ENCODE peak calls at places on chromosomes 2 and 18, in five cellular contexts. One of them, this sample, is unnamed.

GRCh38 chr2:189142893-189143759 is 36.4 kb downstream of the COL5A2 start:
- DNase-seq in IMR-90: peak; percentile 36
- DNase-seq in A549: peak; percentile 80
- DNase-seq in HepG2: peak; percentile 76
- DNase-seq in GM12878: peak; percentile 16
- DNase-seq in this sample: peak; percentile 51

GRCh38 chr18:22813648-22814328 is 119.3 kb upstream of the RBBP8 start:
- DNase-seq in IMR-90: peak; percentile 65
- DNase-seq in A549: peak; percentile 33
- DNase-seq in HepG2: peak; percentile 21
- DNase-seq in GM12878: no peak
- DNase-seq in this sample: peak; percentile 58

GRCh38 chr18:48139427-48140347 is 209.2 kb upstream of the SMAD2 start:
- DNase-seq in IMR-90: no peak
- DNase-seq in A549: no peak
- DNase-seq in HepG2: no peak
- DNase-seq in GM12878: no peak
- DNase-seq in this sample: no peak

GRCh38 chr2:107197601-107198000 is 311.6 kb upstream of the ST6GAL2 start:
- DNase-seq in IMR-90: no peak
- DNase-seq in A549: peak; percentile 19
- DNase-seq in HepG2: no peak
- DNase-seq in GM12878: no peak
- DNase-seq in this sample: no peak

GRCh38 chr2:14626873-14627272 is 5.6 kb upstream of the LRATD1 start:
- DNase-seq in IMR-90: no peak
- DNase-seq in A549: no peak
- DNase-seq in HepG2: no peak
- DNase-seq in GM12878: no peak
- DNase-seq in this sample: no peak

GRCh38 chr2:210502997-210503621 is 26.6 kb upstream of the LANCL1 start:
- DNase-seq in IMR-90: peak; percentile 49
- DNase-seq in A549: peak; percentile 64
- DNase-seq in HepG2: peak; percentile 47
- DNase-seq in GM12878: no peak
- DNase-seq in this sample: peak; percentile 57

GRCh38 chr2:240933048-240933965 is 27.2 kb downstream of the CROCC2 start:
- DNase-seq in IMR-90: no peak
- DNase-seq in A549: no peak
- DNase-seq in HepG2: no peak
- DNase-seq in GM12878: no peak
- DNase-seq in this sample: no peak

GRCh38 chr18:45851196-45851925 is 25.9 kb downstream of the SIGLEC15 start:
- DNase-seq in IMR-90: no peak
- DNase-seq in A549: no peak
- DNase-seq in HepG2: no peak
- DNase-seq in GM12878: no peak
- DNase-seq in this sample: no peak

GRCh38 chr2:216292886-216293291 is 79.4 kb downstream of the MARCHF4 start:
- DNase-seq in IMR-90: no peak
- DNase-seq in A549: no peak
- DNase-seq in HepG2: no peak
- DNase-seq in GM12878: no peak
- DNase-seq in this sample: no peak

GRCh38 chr2:98799375-98800329 is 68.7 kb upstream of the MGAT4A start:
- DNase-seq in IMR-90: no peak
- DNase-seq in A549: no peak
- DNase-seq in HepG2: peak; percentile 66
- DNase-seq in GM12878: no peak
- DNase-seq in this sample: no peak

GRCh38 chr2:69729266-69729665 is 12.7 kb upstream of the ANXA4 start:
- DNase-seq in IMR-90: no peak
- DNase-seq in A549: no peak
- DNase-seq in HepG2: no peak
- DNase-seq in GM12878: no peak
- DNase-seq in this sample: no peak

GRCh38 chr2:151827564-151828142 is 568 bp downstream of the ARL5A start:
- DNase-seq in IMR-90: peak; percentile 16
- DNase-seq in A549: peak; percentile 17
- DNase-seq in HepG2: peak; percentile 23
- DNase-seq in GM12878: no peak
- DNase-seq in this sample: peak; percentile 10

GRCh38 chr2:230842473-230842872 is 22.3 kb upstream of the ITM2C start:
- DNase-seq in IMR-90: no peak
- DNase-seq in A549: no peak
- DNase-seq in HepG2: no peak
- DNase-seq in GM12878: no peak
- DNase-seq in this sample: no peak

GRCh38 chr2:197571622-197572271 is 55.9 kb downstream of the MOB4 start:
- DNase-seq in IMR-90: peak; percentile 56
- DNase-seq in A549: peak; percentile 70
- DNase-seq in HepG2: peak; percentile 37
- DNase-seq in GM12878: no peak
- DNase-seq in this sample: no peak

GRCh38 chr18:44654555-44654954 is 26.1 kb upstream of the SETBP1 start:
- DNase-seq in IMR-90: peak; percentile 45
- DNase-seq in A549: peak; percentile 36
- DNase-seq in HepG2: no peak
- DNase-seq in GM12878: no peak
- DNase-seq in this sample: no peak

GRCh38 chr2:43748333-43748732 is 25.5 kb upstream of the DYNC2LI1 start:
- DNase-seq in IMR-90: no peak
- DNase-seq in A549: no peak
- DNase-seq in HepG2: no peak
- DNase-seq in GM12878: no peak
- DNase-seq in this sample: no peak

GRCh38 chr2:197348721-197349337 is 38.2 kb upstream of the ANKRD44 start:
- DNase-seq in IMR-90: no peak
- DNase-seq in A549: no peak
- DNase-seq in HepG2: no peak
- DNase-seq in GM12878: no peak
- DNase-seq in this sample: no peak

GRCh38 chr2:88658318-88658717 is 31.1 kb upstream of the EIF2AK3 start:
- DNase-seq in IMR-90: peak; percentile 79
- DNase-seq in A549: no peak
- DNase-seq in HepG2: no peak
- DNase-seq in GM12878: no peak
- DNase-seq in this sample: no peak

GRCh38 chr2:86225581-86225980 is 26.3 kb downstream of the MRPL35 start:
- DNase-seq in IMR-90: no peak
- DNase-seq in A549: no peak
- DNase-seq in HepG2: no peak
- DNase-seq in GM12878: peak; percentile 57
- DNase-seq in this sample: no peak
- TF ChIP-seq BHLHE40 in IMR-90: no peak
- TF ChIP-seq BHLHE40 in A549: no peak
- TF ChIP-seq BHLHE40 in HepG2: no peak
- TF ChIP-seq BHLHE40 in GM12878: no peak
- TF ChIP-seq BHLHE40 in this sample: no peak

DNA sequence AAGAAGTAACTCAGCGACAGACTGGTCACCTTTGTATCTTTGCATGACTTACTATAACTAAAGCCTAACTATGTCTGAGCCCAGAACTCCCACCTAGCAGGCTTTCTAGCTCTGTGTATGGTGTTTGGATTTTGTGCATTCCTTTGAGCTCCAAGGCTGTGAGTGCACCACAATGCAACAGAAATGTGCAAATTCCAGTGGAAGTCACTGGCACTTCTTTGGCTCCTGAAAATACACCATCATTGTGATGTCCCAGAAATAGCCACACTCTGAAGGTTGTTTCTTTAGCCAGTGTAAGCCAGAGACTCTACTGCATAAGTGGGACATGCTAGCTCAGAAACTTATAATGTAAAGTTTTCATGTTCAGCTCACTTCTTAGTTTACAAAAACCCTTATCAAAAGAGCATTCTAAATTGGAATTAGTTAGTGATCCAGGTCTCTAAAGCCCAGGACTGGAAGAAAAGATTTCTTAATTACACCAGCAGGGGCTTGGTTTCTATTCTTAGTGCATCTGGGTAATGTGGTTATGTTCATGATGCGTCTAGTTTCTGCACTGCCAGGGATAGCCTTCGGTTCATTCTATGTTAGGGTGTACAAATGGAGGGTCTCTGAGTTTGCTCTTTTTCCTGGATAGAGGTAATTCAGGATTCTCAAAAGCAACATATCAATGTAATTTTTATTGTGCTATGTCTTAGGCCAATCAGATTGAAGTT is 1239.5 kb upstream of the ZEB2 start:
- DNase-seq in IMR-90: peak; percentile 42
- DNase-seq in A549: no peak
- DNase-seq in HepG2: peak; percentile 71
- DNase-seq in GM12878: no peak
- DNase-seq in this sample: no peak
- TF ChIP-seq BHLHE40 in IMR-90: no peak
- TF ChIP-seq BHLHE40 in A549: no peak
- TF ChIP-seq BHLHE40 in HepG2: no peak
- TF ChIP-seq BHLHE40 in GM12878: no peak
- TF ChIP-seq BHLHE40 in this sample: no peak

GRCh38 chr18:13436596-13436995 is 218.0 kb downstream of the LDLRAD4 start:
- DNase-seq in IMR-90: no peak
- DNase-seq in A549: no peak
- DNase-seq in HepG2: no peak
- DNase-seq in GM12878: no peak
- DNase-seq in this sample: no peak

GRCh38 chr18:13433685-13434084 is 215.1 kb downstream of the LDLRAD4 start:
- DNase-seq in IMR-90: no peak
- DNase-seq in A549: no peak
- DNase-seq in HepG2: no peak
- DNase-seq in GM12878: no peak
- DNase-seq in this sample: no peak

GRCh38 chr18:13434854-13435253 is 216.3 kb downstream of the LDLRAD4 start:
- DNase-seq in IMR-90: no peak
- DNase-seq in A549: no peak
- DNase-seq in HepG2: no peak
- DNase-seq in GM12878: no peak
- DNase-seq in this sample: no peak

GRCh38 chr18:13437034-13437433 is 218.5 kb downstream of the LDLRAD4 start:
- DNase-seq in IMR-90: no peak
- DNase-seq in A549: no peak
- DNase-seq in HepG2: no peak
- DNase-seq in GM12878: no peak
- DNase-seq in this sample: no peak

DNA sequence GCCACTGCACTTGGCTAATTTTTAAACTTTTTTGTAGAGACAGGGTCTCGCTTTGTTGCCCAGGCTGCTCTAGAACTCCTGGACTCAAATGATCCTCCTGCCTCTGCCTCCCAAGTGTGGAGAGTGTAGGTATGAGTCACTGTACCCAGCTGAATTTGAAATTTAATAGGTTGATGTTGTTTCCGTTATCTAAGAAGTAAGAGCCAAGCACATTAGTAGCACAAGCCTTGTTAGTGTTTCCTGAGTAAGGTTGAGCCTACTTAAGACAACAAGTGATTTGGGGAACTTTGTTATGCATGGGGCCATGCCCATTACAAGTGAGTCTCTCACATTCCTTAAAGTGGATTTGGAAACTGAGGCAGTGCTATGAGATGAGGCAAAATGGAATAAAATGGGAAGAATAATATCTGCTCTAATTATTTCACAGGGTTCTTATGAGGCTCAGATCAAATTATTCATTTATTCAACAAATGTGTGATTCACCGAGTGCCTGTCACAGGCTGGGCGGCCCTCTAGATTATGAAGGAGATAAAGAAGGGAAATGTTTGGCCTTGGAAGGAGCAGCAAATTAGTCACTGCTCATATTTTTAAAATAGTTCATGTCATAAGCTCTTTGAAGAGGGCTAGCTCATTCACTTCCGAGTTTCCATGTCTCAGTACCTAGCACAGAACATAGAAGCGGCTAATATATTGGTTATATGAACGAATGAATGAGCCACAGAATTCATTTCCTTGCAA is 217.2 kb downstream of the LDLRAD4 start:
- DNase-seq in IMR-90: no peak
- DNase-seq in A549: peak; percentile 42
- DNase-seq in HepG2: no peak
- DNase-seq in GM12878: no peak
- DNase-seq in this sample: no peak
- TF ChIP-seq BHLHE40 in IMR-90: no peak
- TF ChIP-seq BHLHE40 in A549: no peak
- TF ChIP-seq BHLHE40 in HepG2: no peak
- TF ChIP-seq BHLHE40 in GM12878: no peak
- TF ChIP-seq BHLHE40 in this sample: no peak

DNA sequence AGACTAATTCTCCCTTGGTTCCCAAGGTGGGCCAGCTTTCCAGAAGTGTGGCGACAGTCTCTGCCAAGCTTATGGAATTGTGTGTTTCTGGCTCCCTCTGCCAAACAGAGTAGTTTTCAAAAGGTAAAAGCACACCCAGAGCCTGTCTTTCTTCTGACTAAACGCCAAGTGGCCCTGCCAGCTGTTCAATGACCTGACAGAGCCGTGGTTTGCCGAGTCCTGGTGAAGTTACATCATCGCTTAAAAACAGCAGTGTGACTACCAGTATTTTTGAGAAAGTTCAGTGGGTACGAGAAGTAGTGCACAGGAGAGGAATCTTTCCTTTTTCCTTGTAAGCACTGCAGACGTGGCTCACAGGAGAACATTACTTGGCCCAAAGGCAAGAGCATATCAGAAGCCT is 1.9 kb downstream of the PER2 start:
- DNase-seq in IMR-90: peak; percentile 86
- DNase-seq in A549: peak; percentile 63
- DNase-seq in HepG2: peak; percentile 48
- DNase-seq in GM12878: no peak
- DNase-seq in this sample: no peak
- TF ChIP-seq BHLHE40 in IMR-90: no peak
- TF ChIP-seq BHLHE40 in A549: no peak
- TF ChIP-seq BHLHE40 in HepG2: no peak
- TF ChIP-seq BHLHE40 in GM12878: no peak
- TF ChIP-seq BHLHE40 in this sample: no peak

DNA sequence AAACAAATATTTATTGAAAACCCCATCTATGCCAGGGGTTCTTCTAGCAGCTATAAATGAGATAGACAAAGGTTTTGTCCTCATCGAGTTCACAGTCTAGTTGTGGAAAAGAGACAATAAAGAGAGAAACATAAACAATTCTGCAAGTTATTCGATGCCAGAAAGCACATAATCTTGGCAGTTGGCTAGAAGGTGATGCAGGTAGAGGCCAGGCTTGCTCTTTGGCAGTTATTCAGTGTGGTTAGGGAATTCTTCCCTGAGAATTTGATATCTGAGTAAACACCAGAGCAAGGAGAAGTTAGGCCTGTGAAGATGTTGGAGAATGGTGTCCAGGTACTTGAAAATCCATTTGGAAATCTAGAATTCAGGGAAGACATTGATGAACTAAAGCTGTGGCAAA is 547.4 kb downstream of the SLC4A3 start:
- DNase-seq in IMR-90: no peak
- DNase-seq in A549: no peak
- DNase-seq in HepG2: no peak
- DNase-seq in GM12878: no peak
- DNase-seq in this sample: no peak
- TF ChIP-seq BHLHE40 in IMR-90: no peak
- TF ChIP-seq BHLHE40 in A549: no peak
- TF ChIP-seq BHLHE40 in HepG2: no peak
- TF ChIP-seq BHLHE40 in GM12878: no peak
- TF ChIP-seq BHLHE40 in this sample: no peak

DNA sequence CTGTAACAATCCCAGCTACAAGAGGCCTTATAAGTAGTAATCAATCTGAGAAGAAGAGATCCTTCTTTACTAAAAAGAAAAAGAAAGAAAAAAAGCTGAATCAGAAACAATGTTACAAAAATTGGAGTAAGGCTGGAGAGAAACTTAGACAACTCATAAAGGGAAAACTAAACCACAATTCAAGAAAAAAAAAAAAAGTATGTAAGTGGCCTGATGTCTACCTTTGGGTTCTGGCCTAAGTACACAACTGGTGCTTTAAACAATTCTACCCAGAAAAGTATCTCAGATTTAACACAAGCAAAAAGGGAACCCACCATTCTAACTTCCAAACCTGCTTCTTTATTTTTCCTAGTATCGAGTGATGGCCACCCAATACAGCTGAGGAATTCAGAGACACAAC is 45.3 kb downstream of the ZNF521 start:
- DNase-seq in IMR-90: peak; percentile 52
- DNase-seq in A549: no peak
- DNase-seq in HepG2: no peak
- DNase-seq in GM12878: no peak
- DNase-seq in this sample: no peak
- TF ChIP-seq BHLHE40 in IMR-90: no peak
- TF ChIP-seq BHLHE40 in A549: no peak
- TF ChIP-seq BHLHE40 in HepG2: no peak
- TF ChIP-seq BHLHE40 in GM12878: no peak
- TF ChIP-seq BHLHE40 in this sample: no peak

This sample was measured in HEK293T.